ENCODE peak calls at places on chromosomes 6 and 20, in five cellular contexts. One of them, this sample, is unnamed.

GRCh38 chr6:126261792-126262421 is 78.0 kb upstream of the CENPW start:
- DNase-seq in H1: no peak
- DNase-seq in fibroblast of pulmonary artery: no peak
- DNase-seq in left lung: no peak
- DNase-seq in body of pancreas: no peak
- DNase-seq in this sample: no peak

GRCh38 chr6:20440291-20440690 is 38.6 kb downstream of the E2F3 start:
- DNase-seq in left lung: no peak
- DNase-seq in fibroblast of pulmonary artery: peak
- DNase-seq in body of pancreas: no peak
- DNase-seq in H1: no peak
- DNase-seq in this sample: no peak

GRCh38 chr20:63165538-63166422 is 50.2 kb downstream of the YTHDF1 start:
- DNase-seq in body of pancreas: no peak
- DNase-seq in H1: no peak
- DNase-seq in fibroblast of pulmonary artery: no peak
- DNase-seq in left lung: no peak
- DNase-seq in this sample: no peak

GRCh38 chr6:159682265-159682664 is 10.8 kb downstream of the SOD2 start:
- DNase-seq in body of pancreas: no peak
- DNase-seq in H1: no peak
- DNase-seq in fibroblast of pulmonary artery: no peak
- DNase-seq in left lung: no peak
- DNase-seq in this sample: no peak

GRCh38 chr6:73610444-73611275 is 43.1 kb downstream of the SLC17A5 start:
- DNase-seq in left lung: no peak
- DNase-seq in H1: no peak
- DNase-seq in body of pancreas: no peak
- DNase-seq in fibroblast of pulmonary artery: peak
- DNase-seq in this sample: no peak

GRCh38 chr6:124203812-124204167 is 400.1 kb downstream of the NKAIN2 start:
- DNase-seq in body of pancreas: no peak
- DNase-seq in H1: no peak
- DNase-seq in left lung: no peak
- DNase-seq in fibroblast of pulmonary artery: peak
- DNase-seq in this sample: no peak

GRCh38 chr6:46254331-46254730 is 83.6 kb upstream of the ENPP5 start:
- DNase-seq in H1: no peak
- DNase-seq in body of pancreas: no peak
- DNase-seq in fibroblast of pulmonary artery: no peak
- DNase-seq in left lung: no peak
- DNase-seq in this sample: no peak

GRCh38 chr20:24938498-24938897 is 10.6 kb upstream of the CST7 start:
- DNase-seq in fibroblast of pulmonary artery: no peak
- DNase-seq in left lung: no peak
- DNase-seq in H1: no peak
- DNase-seq in body of pancreas: no peak
- DNase-seq in this sample: no peak

GRCh38 chr6:41644297-41644879 is 6.1 kb downstream of the MDFI start:
- DNase-seq in left lung: no peak
- DNase-seq in H1: peak
- DNase-seq in fibroblast of pulmonary artery: no peak
- DNase-seq in body of pancreas: no peak
- DNase-seq in this sample: no peak

GRCh38 chr6:92132446-92132845 is 1286.9 kb downstream of the EPHA7 start:
- DNase-seq in body of pancreas: no peak
- DNase-seq in left lung: no peak
- DNase-seq in fibroblast of pulmonary artery: no peak
- DNase-seq in H1: no peak
- DNase-seq in this sample: no peak

GRCh38 chr6:150625927-150626326 is 26.2 kb downstream of the PLEKHG1 start:
- DNase-seq in body of pancreas: no peak
- DNase-seq in H1: no peak
- DNase-seq in left lung: no peak
- DNase-seq in fibroblast of pulmonary artery: no peak
- DNase-seq in this sample: no peak

GRCh38 chr6:87436435-87436834 is 28.7 kb downstream of the CFAP206 start:
- DNase-seq in body of pancreas: peak
- DNase-seq in fibroblast of pulmonary artery: peak
- DNase-seq in left lung: peak
- DNase-seq in H1: peak
- DNase-seq in this sample: no peak

GRCh38 chr6:19231878-19232519 is 605.2 kb upstream of the ID4 start:
- DNase-seq in body of pancreas: no peak
- DNase-seq in fibroblast of pulmonary artery: no peak
- DNase-seq in left lung: peak
- DNase-seq in H1: no peak
- DNase-seq in this sample: no peak

GRCh38 chr20:45823949-45824835 is 2.9 kb downstream of the TNNC2 start:
- DNase-seq in H1: peak
- DNase-seq in left lung: no peak
- DNase-seq in fibroblast of pulmonary artery: peak
- DNase-seq in body of pancreas: peak
- DNase-seq in this sample: no peak

DNA sequence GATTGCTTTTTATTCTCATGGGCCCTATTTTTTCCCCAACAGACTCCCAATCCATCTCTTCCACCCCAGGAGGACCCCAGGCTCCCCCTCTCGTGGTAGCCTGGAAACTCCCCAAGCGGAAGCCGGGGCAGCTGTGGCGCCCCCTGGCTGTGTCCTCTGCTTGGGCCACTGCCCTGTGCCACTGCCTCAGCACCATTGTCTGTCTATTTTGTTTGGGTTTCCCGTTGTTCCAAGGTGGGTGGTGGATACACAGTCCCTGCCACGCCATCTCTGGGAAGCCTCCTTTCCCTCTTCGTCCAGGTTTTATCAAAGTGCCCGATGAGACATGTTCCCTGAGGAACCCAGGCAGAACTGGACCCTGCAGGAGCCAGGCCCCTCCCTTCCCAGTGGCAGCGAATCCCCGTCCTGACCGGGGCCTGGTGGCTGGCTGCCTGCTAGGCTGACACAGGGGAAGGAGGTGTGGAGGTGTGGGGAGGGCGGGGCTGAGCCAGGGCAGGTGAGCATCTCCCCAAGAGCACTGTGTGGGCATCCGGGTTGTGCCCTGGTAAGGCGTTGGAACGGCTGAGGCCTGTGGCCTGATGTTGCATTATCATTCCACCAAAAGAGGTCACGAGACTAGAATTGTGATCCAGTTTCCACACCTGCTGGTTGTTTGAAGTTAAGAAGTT is 228.2 kb downstream of the CDH4 start:
- DNase-seq in body of pancreas: no peak
- DNase-seq in left lung: no peak
- DNase-seq in fibroblast of pulmonary artery: no peak
- DNase-seq in H1: peak
- DNase-seq in this sample: peak
- TF ChIP-seq CTCF in body of pancreas: no peak
- TF ChIP-seq CTCF in left lung: no peak
- TF ChIP-seq CTCF in fibroblast of pulmonary artery: no peak
- TF ChIP-seq CTCF in H1: peak
- TF ChIP-seq CTCF in this sample: no peak

GRCh38 chr6:111871725-111872520 is 1.3 kb downstream of the FYN start:
- DNase-seq in fibroblast of pulmonary artery: peak
- DNase-seq in left lung: no peak
- DNase-seq in H1: peak
- DNase-seq in body of pancreas: no peak
- DNase-seq in this sample: peak

GRCh38 chr6:111872521-111873177 is 603 bp downstream of the FYN start:
- DNase-seq in H1: peak
- DNase-seq in fibroblast of pulmonary artery: peak
- DNase-seq in body of pancreas: peak
- DNase-seq in left lung: peak
- DNase-seq in this sample: no peak

GRCh38 chr6:111870751-111871064 is 2.5 kb downstream of the FYN start:
- DNase-seq in body of pancreas: no peak
- DNase-seq in left lung: no peak
- DNase-seq in H1: no peak
- DNase-seq in fibroblast of pulmonary artery: no peak
- DNase-seq in this sample: no peak

GRCh38 chr6:111871207-111871606 is 2.0 kb downstream of the FYN start:
- DNase-seq in fibroblast of pulmonary artery: peak
- DNase-seq in body of pancreas: no peak
- DNase-seq in left lung: no peak
- DNase-seq in H1: no peak
- DNase-seq in this sample: no peak

DNA sequence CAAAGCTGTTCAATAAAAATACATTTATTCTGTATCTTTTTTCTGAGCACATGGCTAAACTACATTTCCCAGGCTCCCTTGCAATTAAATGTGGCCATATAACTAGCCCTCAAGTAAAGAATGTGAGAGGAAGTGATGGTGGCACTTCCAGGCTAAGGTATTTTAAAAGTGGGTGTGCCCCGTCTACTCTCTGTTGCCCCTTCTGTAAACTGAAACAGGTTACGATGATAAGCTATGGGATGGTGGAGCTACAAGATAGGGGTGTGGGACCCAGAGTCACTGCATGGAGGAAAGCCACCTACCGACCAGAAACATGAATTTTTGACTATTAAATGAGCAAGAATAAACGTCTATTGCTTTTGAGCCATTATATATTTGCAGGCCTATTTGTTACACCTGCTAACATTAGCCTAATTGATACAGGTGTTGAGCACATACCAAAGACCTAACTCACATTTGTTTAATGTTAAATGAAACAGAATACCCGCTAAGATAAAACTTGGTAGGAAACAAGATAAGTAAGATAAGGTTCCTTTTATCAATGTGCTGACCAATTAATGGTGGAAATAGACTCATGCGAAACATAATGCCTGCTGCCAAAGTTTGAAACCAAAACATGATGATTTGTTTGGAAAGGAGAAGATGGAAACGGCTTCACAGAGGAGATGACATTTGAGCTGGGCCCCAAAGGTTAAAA is 3.0 kb downstream of the FYN start:
- DNase-seq in fibroblast of pulmonary artery: no peak
- DNase-seq in H1: no peak
- DNase-seq in body of pancreas: no peak
- DNase-seq in left lung: no peak
- DNase-seq in this sample: no peak
- H3K4me3 ChIP-seq in fibroblast of pulmonary artery: no peak
- H3K4me3 ChIP-seq in H1: no peak
- H3K4me3 ChIP-seq in body of pancreas: no peak
- H3K4me3 ChIP-seq in left lung: peak
- H3K4me3 ChIP-seq in this sample: no peak

GRCh38 chr20:3876676-3877075 is 12.5 kb upstream of the PANK2 start:
- DNase-seq in fibroblast of pulmonary artery: no peak
- DNase-seq in H1: no peak
- DNase-seq in body of pancreas: no peak
- DNase-seq in left lung: no peak
- DNase-seq in this sample: no peak

GRCh38 chr20:3871549-3872265 is 17.5 kb upstream of the PANK2 start:
- DNase-seq in left lung: no peak
- DNase-seq in body of pancreas: no peak
- DNase-seq in H1: no peak
- DNase-seq in fibroblast of pulmonary artery: no peak
- DNase-seq in this sample: no peak

GRCh38 chr20:3873507-3873906 is 15.7 kb upstream of the PANK2 start:
- DNase-seq in fibroblast of pulmonary artery: no peak
- DNase-seq in body of pancreas: no peak
- DNase-seq in left lung: no peak
- DNase-seq in H1: no peak
- DNase-seq in this sample: no peak

GRCh38 chr20:3875378-3875974 is 13.7 kb upstream of the PANK2 start:
- DNase-seq in fibroblast of pulmonary artery: no peak
- DNase-seq in left lung: no peak
- DNase-seq in H1: no peak
- DNase-seq in body of pancreas: no peak
- DNase-seq in this sample: no peak

GRCh38 chr20:3874194-3874824 is 14.9 kb upstream of the PANK2 start:
- DNase-seq in body of pancreas: no peak
- DNase-seq in H1: no peak
- DNase-seq in left lung: peak
- DNase-seq in fibroblast of pulmonary artery: no peak
- DNase-seq in this sample: no peak
- TF ChIP-seq CTCF in body of pancreas: no peak
- TF ChIP-seq CTCF in H1: no peak
- TF ChIP-seq CTCF in left lung: no peak
- TF ChIP-seq CTCF in fibroblast of pulmonary artery: no peak
- TF ChIP-seq CTCF in this sample: no peak

GRCh38 chr20:57998276-57998675 is 230.2 kb downstream of the ANKRD60 start:
- DNase-seq in body of pancreas: no peak
- DNase-seq in H1: no peak
- DNase-seq in left lung: no peak
- DNase-seq in fibroblast of pulmonary artery: no peak
- DNase-seq in this sample: no peak

GRCh38 chr20:57999465-58000111 is 228.9 kb downstream of the ANKRD60 start:
- DNase-seq in fibroblast of pulmonary artery: no peak
- DNase-seq in left lung: no peak
- DNase-seq in H1: peak
- DNase-seq in body of pancreas: peak
- DNase-seq in this sample: peak

GRCh38 chr20:57996936-57997629 is 231.4 kb downstream of the ANKRD60 start:
- DNase-seq in H1: no peak
- DNase-seq in fibroblast of pulmonary artery: peak
- DNase-seq in body of pancreas: no peak
- DNase-seq in left lung: no peak
- DNase-seq in this sample: no peak

GRCh38 chr20:58001381-58001780 is 227.1 kb downstream of the ANKRD60 start:
- DNase-seq in H1: no peak
- DNase-seq in fibroblast of pulmonary artery: no peak
- DNase-seq in body of pancreas: peak
- DNase-seq in left lung: no peak
- DNase-seq in this sample: no peak

DNA sequence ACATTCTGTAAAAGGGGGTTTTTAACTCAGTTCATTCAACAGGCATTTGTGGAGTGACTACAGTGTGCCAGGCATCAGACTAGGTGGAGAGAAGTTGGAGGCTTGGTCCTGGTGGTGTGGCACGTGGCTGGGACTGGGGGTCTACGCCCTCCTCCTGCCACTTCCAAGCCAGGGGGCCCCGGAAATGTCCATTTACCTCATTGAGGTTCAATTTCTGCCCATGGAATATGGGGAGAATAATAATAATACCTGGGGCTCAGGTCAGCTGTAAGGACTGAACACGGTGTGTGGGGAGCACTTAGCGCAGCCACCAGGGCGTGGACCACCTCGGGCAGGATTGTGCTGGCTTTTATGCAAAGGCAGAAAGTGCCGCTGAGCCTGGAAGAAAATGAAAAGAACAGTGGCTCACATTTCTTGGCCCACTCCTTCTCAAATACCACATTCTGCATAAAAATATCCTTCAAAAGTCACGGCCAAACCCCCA is 229.4 kb downstream of the ANKRD60 start:
- DNase-seq in fibroblast of pulmonary artery: no peak
- DNase-seq in left lung: no peak
- DNase-seq in body of pancreas: no peak
- DNase-seq in H1: no peak
- DNase-seq in this sample: no peak
- H3K4me3 ChIP-seq in fibroblast of pulmonary artery: no peak
- H3K4me3 ChIP-seq in left lung: no peak
- H3K4me3 ChIP-seq in body of pancreas: no peak
- H3K4me3 ChIP-seq in H1: no peak
- H3K4me3 ChIP-seq in this sample: no peak

GRCh38 chr20:52372169-52372568 is 180.6 kb upstream of the ZFP64 start:
- DNase-seq in H1: no peak
- DNase-seq in body of pancreas: no peak
- DNase-seq in fibroblast of pulmonary artery: no peak
- DNase-seq in left lung: no peak
- DNase-seq in this sample: no peak
- TF ChIP-seq CTCF in H1: no peak
- TF ChIP-seq CTCF in body of pancreas: no peak
- TF ChIP-seq CTCF in fibroblast of pulmonary artery: no peak
- TF ChIP-seq CTCF in left lung: no peak
- TF ChIP-seq CTCF in this sample: no peak